ENCODE peak calls at places on chromosome 4, in four cellular contexts. O is IMR-90, M is lower lobe of right lung, R is Karpas-422. W is an unnamed sample.

GRCh38 chr4:103046416-103047290 is 27.1 kb upstream of the SLC9B1 start:
- DNase-seq in O (peak; percentile 46), M (no peak), R (peak; percentile 85), W (peak; percentile 54)

GRCh38 chr4:72997409-72997808 is 72.1 kb downstream of the COX18 start:
- DNase-seq in O (peak; percentile 11), M (peak; percentile 57), R (no peak), W (no peak)

GRCh38 chr4:114400531-114400930 is 198.1 kb upstream of the UGT8 start:
- DNase-seq in O (no peak), M (no peak), R (no peak), W (no peak)

GRCh38 chr4:147325566-147325965 is 155.3 kb upstream of the EDNRA start:
- DNase-seq in O (peak; percentile 53), M (no peak), R (no peak), W (peak; percentile 64)

GRCh38 chr4:105895609-105896460 is 564 bp downstream of the NPNT start:
- DNase-seq in O (no peak), M (peak; percentile 67), R (no peak), W (peak; percentile 41)

GRCh38 chr4:159432436-159432835 is 329.6 kb downstream of the RAPGEF2 start:
- DNase-seq in O (no peak), M (no peak), R (no peak), W (no peak)

GRCh38 chr4:108834787-108835384 is 72.0 kb upstream of the ETNPPL start:
- DNase-seq in O (peak; percentile 74), M (no peak), R (peak; percentile 44), W (peak; percentile 85)

GRCh38 chr4:151218343-151218742 is 58.6 kb upstream of the PRSS48 start:
- DNase-seq in O (peak; percentile 53), M (no peak), R (no peak), W (peak; percentile 41)

GRCh38 chr4:71113294-71113693 is 119.8 kb downstream of the DCK start:
- DNase-seq in O (no peak), M (no peak), R (no peak), W (no peak)

GRCh38 chr4:25970241-25970675 is 56.2 kb downstream of the SMIM20 start:
- DNase-seq in O (no peak), M (peak; percentile 52), R (peak; percentile 55), W (peak; percentile 18)

DNA sequence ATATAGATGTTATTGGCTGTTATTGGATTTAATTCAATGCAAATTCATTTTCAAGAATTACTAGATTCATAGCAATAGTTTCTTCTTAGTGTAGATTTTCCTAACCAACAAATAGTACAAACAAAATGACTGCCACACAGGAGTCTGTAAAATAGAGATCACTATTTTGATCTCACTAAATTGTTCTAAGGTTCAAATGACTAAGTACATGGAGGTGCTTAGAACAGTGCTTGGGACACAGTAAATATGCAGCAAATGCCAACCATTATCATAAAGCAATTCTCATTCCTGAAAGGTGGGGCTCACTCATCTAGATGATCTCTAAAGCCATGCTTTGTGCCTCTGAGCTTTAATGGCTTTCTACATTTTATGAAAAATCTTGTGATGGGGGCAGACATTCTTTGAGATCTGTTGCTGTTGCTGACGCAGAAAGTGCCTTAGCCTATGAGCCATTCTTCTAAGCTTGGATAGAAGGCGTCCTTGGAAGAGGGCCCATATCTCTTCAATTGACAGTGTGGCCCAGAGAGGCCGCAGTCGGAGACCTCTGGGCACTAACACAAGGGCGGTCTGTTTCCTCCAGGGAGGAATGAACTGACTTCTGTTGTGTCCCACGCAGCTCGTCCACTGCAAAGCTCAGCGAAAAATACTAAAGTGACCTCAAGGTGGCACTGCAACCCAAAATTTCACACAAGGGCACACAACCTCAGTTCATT is 23.6 kb downstream of the TLR10 start:
- DNase-seq in O (peak; percentile 80), M (no peak), R (peak; percentile 92), W (peak; percentile 81)
- H3K4me1 ChIP-seq in O (no peaks in the 10 kb centered on the region), M (no peaks in the 10 kb centered on the region), R (peaks cover 70% of the 10 kb centered on the region), W (peaks cover 2% of the 10 kb centered on the region)

GRCh38 chr4:154490261-154490588 is 1.4 kb downstream of the DCHS2 start:
- DNase-seq in O (no peak), M (no peak), R (no peak), W (no peak)

GRCh38 chr4:154491731-154492249 is at the start of gene DCHS2:
- DNase-seq in O (no peak), M (no peak), R (no peak), W (peak; percentile 28)

GRCh38 chr4:154490589-154491340 is 834 bp downstream of the DCHS2 start:
- DNase-seq in O (no peak), M (no peak), R (no peak), W (no peak)

GRCh38 chr4:154491341-154491679 is 289 bp downstream of the DCHS2 start:
- DNase-seq in O (peak; percentile 5), M (no peak), R (no peak), W (peak; percentile 38)

GRCh38 chr4:154489558-154490260 is 1.9 kb downstream of the DCHS2 start:
- DNase-seq in O (no peak), M (no peak), R (no peak), W (no peak)
- H3K36me3 ChIP-seq in O (no peaks in the 10 kb centered on the region), M (no peaks in the 10 kb centered on the region), R (no peaks in the 10 kb centered on the region), W (no peaks in the 10 kb centered on the region)

GRCh38 chr4:8503801-8504200 is 63.2 kb downstream of the TRMT44 start:
- DNase-seq in O (no peak), M (no peak), R (no peak), W (no peak)

GRCh38 chr4:8501781-8502180 is 61.2 kb downstream of the TRMT44 start:
- DNase-seq in O (no peak), M (no peak), R (no peak), W (no peak)

GRCh38 chr4:8502371-8502770 is 61.8 kb downstream of the TRMT44 start:
- DNase-seq in O (no peak), M (no peak), R (no peak), W (no peak)

GRCh38 chr4:8504279-8505007 is 63.9 kb downstream of the TRMT44 start:
- DNase-seq in O (no peak), M (no peak), R (no peak), W (no peak)

GRCh38 chr4:8502836-8503585 is 62.4 kb downstream of the TRMT44 start:
- DNase-seq in O (no peak), M (no peak), R (no peak), W (no peak)
- H3K4me1 ChIP-seq in O (peaks cover 17% of the 10 kb centered on the region), M (peaks cover 41% of the 10 kb centered on the region), R (no peaks in the 10 kb centered on the region), W (peaks cover 38% of the 10 kb centered on the region)

GRCh38 chr4:1211951-1212545 is 36.9 kb downstream of the CTBP1 start:
- DNase-seq in O (no peak), M (peak; percentile 51), R (no peak), W (no peak)

GRCh38 chr4:1211371-1211770 is 37.6 kb downstream of the CTBP1 start:
- DNase-seq in O (no peak), M (peak; percentile 30), R (no peak), W (no peak)

GRCh38 chr4:1210241-1210841 is 38.0 kb upstream of the SPON2 start:
- DNase-seq in O (no peak), M (peak; percentile 35), R (no peak), W (no peak)

GRCh38 chr4:1209821-1210220 is 37.4 kb upstream of the SPON2 start:
- DNase-seq in O (peak; percentile 80), M (peak; percentile 62), R (no peak), W (peak; percentile 75)

DNA sequence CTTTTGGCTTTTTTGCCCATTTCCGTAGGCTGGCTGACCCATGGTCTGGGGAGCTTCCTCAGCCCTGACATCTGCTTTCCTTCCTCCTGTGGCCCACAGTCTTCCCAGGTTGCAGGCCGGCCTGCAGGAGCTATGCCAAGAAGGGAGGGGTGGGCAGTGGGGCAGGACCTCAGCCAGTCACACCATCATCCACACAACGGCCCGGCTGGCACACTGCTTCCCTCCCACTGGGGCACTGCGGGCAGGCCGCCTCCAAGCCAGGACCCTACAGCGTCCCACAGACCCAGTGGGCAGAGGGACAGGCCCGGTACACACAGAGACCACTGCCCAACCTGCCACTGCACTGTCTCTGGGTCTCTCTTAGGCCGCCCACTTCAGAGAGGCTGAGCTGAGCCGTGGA is 38.0 kb downstream of the CTBP1 start:
- DNase-seq in O (no peak), M (peak; percentile 47), R (no peak), W (no peak)
- H3K36me3 ChIP-seq in O (peaks cover 52% of the 10 kb centered on the region), M (peaks cover 54% of the 10 kb centered on the region), R (no peaks in the 10 kb centered on the region), W (peaks cover 39% of the 10 kb centered on the region)

W was measured in adipocyte.